ENCODE peak calls at places on chromosomes 4 and X, in five cellular contexts. One of them, this sample, is unnamed.

GRCh38 chr4:112889619-112890294 is 159.7 kb upstream of the ANK2 start:
- DNase-seq in breast epithelium: no peak
- DNase-seq in CD8-positive, alpha-beta T cell: no peak
- DNase-seq in hepatocyte: no peak
- DNase-seq in stomach: no peak
- DNase-seq in this sample: no peak

GRCh38 chrX:153862369-153863250 is 23.4 kb downstream of the L1CAM start:
- DNase-seq in breast epithelium: no peak
- DNase-seq in CD8-positive, alpha-beta T cell: no peak
- DNase-seq in hepatocyte: no peak
- DNase-seq in stomach: no peak
- DNase-seq in this sample: no peak

GRCh38 chrX:72236841-72237240 is 2.0 kb downstream of the ERCC6L start:
- DNase-seq in breast epithelium: no peak
- DNase-seq in CD8-positive, alpha-beta T cell: no peak
- DNase-seq in hepatocyte: no peak
- DNase-seq in stomach: no peak
- DNase-seq in this sample: no peak

GRCh38 chr4:10084651-10085320 is 31.8 kb downstream of the WDR1 start:
- DNase-seq in breast epithelium: no peak
- DNase-seq in CD8-positive, alpha-beta T cell: peak; percentile 4
- DNase-seq in hepatocyte: no peak
- DNase-seq in stomach: no peak
- DNase-seq in this sample: no peak

GRCh38 chr4:153471691-153472080 is 5.5 kb downstream of the TMEM131L start:
- DNase-seq in breast epithelium: no peak
- DNase-seq in CD8-positive, alpha-beta T cell: peak; percentile 67
- DNase-seq in hepatocyte: no peak
- DNase-seq in stomach: no peak
- DNase-seq in this sample: no peak

GRCh38 chr4:110865611-110866254 is 242.9 kb upstream of the PITX2 start:
- DNase-seq in breast epithelium: no peak
- DNase-seq in CD8-positive, alpha-beta T cell: no peak
- DNase-seq in hepatocyte: no peak
- DNase-seq in stomach: no peak
- DNase-seq in this sample: no peak

GRCh38 chrX:68684291-68684918 is 36.9 kb downstream of the STARD8 start:
- DNase-seq in breast epithelium: no peak
- DNase-seq in CD8-positive, alpha-beta T cell: no peak
- DNase-seq in hepatocyte: no peak
- DNase-seq in stomach: no peak
- DNase-seq in this sample: no peak

GRCh38 chrX:100720301-100720700 is 11.6 kb downstream of the SYTL4 start:
- DNase-seq in breast epithelium: no peak
- DNase-seq in CD8-positive, alpha-beta T cell: no peak
- DNase-seq in hepatocyte: no peak
- DNase-seq in stomach: no peak
- DNase-seq in this sample: no peak

GRCh38 chr4:86055898-86056297 is 304.0 kb downstream of the MAPK10 start:
- DNase-seq in breast epithelium: no peak
- DNase-seq in CD8-positive, alpha-beta T cell: no peak
- DNase-seq in hepatocyte: peak; percentile 12
- DNase-seq in stomach: no peak
- DNase-seq in this sample: no peak

GRCh38 chr4:39706334-39706733 is 8.4 kb downstream of the UBE2K start:
- DNase-seq in breast epithelium: peak; percentile 57
- DNase-seq in CD8-positive, alpha-beta T cell: no peak
- DNase-seq in hepatocyte: peak; percentile 15
- DNase-seq in stomach: peak; percentile 77
- DNase-seq in this sample: no peak

GRCh38 chr4:180060159-180060889 is 2182.9 kb upstream of the TENM3 start:
- DNase-seq in breast epithelium: no peak
- DNase-seq in CD8-positive, alpha-beta T cell: no peak
- DNase-seq in hepatocyte: peak; percentile 37
- DNase-seq in stomach: no peak
- DNase-seq in this sample: no peak

GRCh38 chr4:76023381-76023780 is at the start of gene CXCL10:
- DNase-seq in breast epithelium: no peak
- DNase-seq in CD8-positive, alpha-beta T cell: no peak
- DNase-seq in hepatocyte: no peak
- DNase-seq in stomach: no peak
- DNase-seq in this sample: no peak

GRCh38 chr4:184310171-184310567 is 92.5 kb upstream of the ENPP6 start:
- DNase-seq in breast epithelium: no peak
- DNase-seq in CD8-positive, alpha-beta T cell: no peak
- DNase-seq in hepatocyte: no peak
- DNase-seq in stomach: no peak
- DNase-seq in this sample: no peak
- TF ChIP-seq CTCF in breast epithelium: no peak
- TF ChIP-seq CTCF in CD8-positive, alpha-beta T cell: no peak
- TF ChIP-seq CTCF in hepatocyte: no peak
- TF ChIP-seq CTCF in stomach: peak; percentile 17
- TF ChIP-seq CTCF in this sample: no peak

GRCh38 chrX:45801554-45801953 is 600.9 kb upstream of the DIPK2B start:
- DNase-seq in breast epithelium: no peak
- DNase-seq in CD8-positive, alpha-beta T cell: no peak
- DNase-seq in hepatocyte: peak; percentile 35
- DNase-seq in stomach: no peak
- DNase-seq in this sample: no peak

GRCh38 chrX:45811307-45811706 is 610.6 kb upstream of the DIPK2B start:
- DNase-seq in breast epithelium: no peak
- DNase-seq in CD8-positive, alpha-beta T cell: no peak
- DNase-seq in hepatocyte: no peak
- DNase-seq in stomach: no peak
- DNase-seq in this sample: no peak

GRCh38 chrX:45803383-45803921 is 602.8 kb upstream of the DIPK2B start:
- DNase-seq in breast epithelium: no peak
- DNase-seq in CD8-positive, alpha-beta T cell: no peak
- DNase-seq in hepatocyte: no peak
- DNase-seq in stomach: no peak
- DNase-seq in this sample: no peak

GRCh38 chrX:45807572-45808425 is 607.1 kb upstream of the DIPK2B start:
- DNase-seq in breast epithelium: no peak
- DNase-seq in CD8-positive, alpha-beta T cell: peak; percentile 27
- DNase-seq in hepatocyte: peak; percentile 13
- DNase-seq in stomach: no peak
- DNase-seq in this sample: no peak

GRCh38 chrX:45806410-45807121 is 605.9 kb upstream of the DIPK2B start:
- DNase-seq in breast epithelium: no peak
- DNase-seq in CD8-positive, alpha-beta T cell: peak; percentile 64
- DNase-seq in hepatocyte: peak; percentile 24
- DNase-seq in stomach: no peak
- DNase-seq in this sample: no peak
- H3K4me3 ChIP-seq in breast epithelium: peak overlapping the region; percentile 43
- H3K4me3 ChIP-seq in CD8-positive, alpha-beta T cell: peak overlapping the region; percentile 27
- H3K4me3 ChIP-seq in hepatocyte: no peak overlapping the region
- H3K4me3 ChIP-seq in stomach: no peak overlapping the region
- H3K4me3 ChIP-seq in this sample: peak overlapping the region; percentile 57

GRCh38 chrX:87663421-87663820 is 145.8 kb downstream of the KLHL4 start:
- DNase-seq in breast epithelium: no peak
- DNase-seq in CD8-positive, alpha-beta T cell: no peak
- DNase-seq in hepatocyte: no peak
- DNase-seq in stomach: no peak
- DNase-seq in this sample: no peak
- H3K27ac ChIP-seq in breast epithelium: no peak overlapping the region
- H3K27ac ChIP-seq in CD8-positive, alpha-beta T cell: no peak overlapping the region
- H3K27ac ChIP-seq in hepatocyte: no peak overlapping the region
- H3K27ac ChIP-seq in stomach: no peak overlapping the region
- H3K27ac ChIP-seq in this sample: no peak overlapping the region

DNA sequence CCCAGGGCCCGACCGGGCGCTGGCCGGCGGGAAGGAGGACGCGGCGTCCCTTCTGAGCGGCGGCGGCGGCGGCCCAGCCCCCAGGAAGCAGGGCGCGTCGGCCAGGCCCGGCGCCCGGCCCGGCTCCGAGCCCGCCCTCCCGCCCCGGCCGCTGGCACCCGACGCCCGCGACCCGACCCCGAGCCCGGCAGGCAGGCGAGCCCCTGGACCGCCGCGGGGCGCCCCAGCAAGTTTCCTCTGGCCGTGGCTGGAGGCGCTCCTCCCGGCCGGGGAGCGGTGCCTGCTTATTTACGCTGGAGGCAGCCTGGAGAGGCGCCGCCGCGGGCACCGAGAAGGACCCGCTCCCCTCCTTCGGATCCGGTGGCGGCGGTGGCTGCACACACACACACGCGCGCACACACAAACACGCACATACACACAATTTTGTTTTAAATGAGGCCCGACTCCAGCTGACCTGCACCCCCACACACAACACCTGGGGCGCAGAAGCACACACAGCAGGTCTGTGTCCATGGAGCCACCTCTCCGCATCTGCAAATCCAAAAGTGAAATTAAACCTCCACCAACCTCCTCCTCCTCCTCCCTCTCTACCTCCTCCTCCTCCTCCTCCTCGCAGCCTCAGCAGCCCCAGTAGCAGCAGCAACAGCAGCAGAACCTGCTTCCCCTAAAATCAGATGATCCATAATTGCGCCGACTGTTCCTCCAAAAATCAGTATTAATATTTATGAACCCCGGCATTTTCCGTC is 662 bp downstream of the IRF2 start:
- DNase-seq in breast epithelium: no peak
- DNase-seq in CD8-positive, alpha-beta T cell: peak; percentile 66
- DNase-seq in hepatocyte: peak; percentile 64
- DNase-seq in stomach: peak; percentile 44
- DNase-seq in this sample: no peak
- TF ChIP-seq CTCF in breast epithelium: no peak
- TF ChIP-seq CTCF in CD8-positive, alpha-beta T cell: no peak
- TF ChIP-seq CTCF in hepatocyte: no peak
- TF ChIP-seq CTCF in stomach: no peak
- TF ChIP-seq CTCF in this sample: no peak

GRCh38 chrX:37844622-37845021 is 2.7 kb downstream of the DYNLT3 start:
- DNase-seq in breast epithelium: no peak
- DNase-seq in CD8-positive, alpha-beta T cell: no peak
- DNase-seq in hepatocyte: no peak
- DNase-seq in stomach: no peak
- DNase-seq in this sample: no peak

GRCh38 chrX:37847733-37848197 is 394 bp upstream of the DYNLT3 start:
- DNase-seq in breast epithelium: no peak
- DNase-seq in CD8-positive, alpha-beta T cell: no peak
- DNase-seq in hepatocyte: no peak
- DNase-seq in stomach: no peak
- DNase-seq in this sample: no peak

GRCh38 chrX:37846934-37847732 is at the start of gene DYNLT3:
- DNase-seq in breast epithelium: peak; percentile 55
- DNase-seq in CD8-positive, alpha-beta T cell: peak; percentile 81
- DNase-seq in hepatocyte: peak; percentile 88
- DNase-seq in stomach: peak; percentile 86
- DNase-seq in this sample: peak; percentile 86

GRCh38 chrX:37846141-37846540 is 1.2 kb downstream of the DYNLT3 start:
- DNase-seq in breast epithelium: no peak
- DNase-seq in CD8-positive, alpha-beta T cell: no peak
- DNase-seq in hepatocyte: no peak
- DNase-seq in stomach: no peak
- DNase-seq in this sample: no peak

DNA sequence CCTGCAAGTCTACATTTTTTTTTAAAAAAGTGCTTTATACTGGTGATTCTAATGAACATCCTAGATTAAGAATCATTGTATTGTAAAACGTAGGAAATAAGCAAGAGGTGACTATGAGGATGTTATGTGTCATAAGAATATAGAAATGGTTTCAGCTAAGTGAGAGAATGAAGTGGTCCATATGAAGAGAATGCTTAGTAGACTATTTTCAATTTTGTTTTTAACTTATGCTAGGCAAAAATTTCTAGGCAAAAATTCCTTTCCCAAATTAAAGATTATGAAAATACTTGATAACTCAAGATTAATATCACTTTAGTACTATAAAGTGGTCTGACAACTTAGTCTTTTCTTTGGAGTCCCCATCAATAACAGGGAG is 825 bp downstream of the DYNLT3 start:
- DNase-seq in breast epithelium: no peak
- DNase-seq in CD8-positive, alpha-beta T cell: no peak
- DNase-seq in hepatocyte: no peak
- DNase-seq in stomach: no peak
- DNase-seq in this sample: no peak
- H3K4me3 ChIP-seq in breast epithelium: peak overlapping the region; percentile 82
- H3K4me3 ChIP-seq in CD8-positive, alpha-beta T cell: peak overlapping the region; percentile 84
- H3K4me3 ChIP-seq in hepatocyte: peak overlapping the region; percentile 7
- H3K4me3 ChIP-seq in stomach: peak overlapping the region; percentile 60
- H3K4me3 ChIP-seq in this sample: peak overlapping the region; percentile 88

DNA sequence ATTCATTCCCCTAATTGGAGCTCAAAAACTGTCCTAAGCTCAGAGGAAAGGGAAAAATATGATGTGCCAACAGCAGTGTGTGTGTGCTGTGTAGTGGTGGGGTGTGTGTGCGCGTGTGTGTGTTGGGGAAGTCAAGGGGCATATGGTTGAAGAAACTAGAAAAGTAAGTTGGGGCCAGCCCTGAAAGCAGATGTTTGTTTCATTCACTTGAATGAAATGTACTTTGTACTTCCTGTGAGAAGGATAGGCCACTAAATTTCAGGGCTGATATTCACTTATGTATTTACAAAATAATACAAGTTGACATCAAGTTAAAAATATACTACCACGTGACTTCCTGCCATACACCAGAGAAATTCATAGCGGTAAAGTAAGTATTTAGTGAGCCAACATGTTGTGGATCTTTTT is 151.3 kb upstream of the JADE1 start:
- DNase-seq in breast epithelium: no peak
- DNase-seq in CD8-positive, alpha-beta T cell: no peak
- DNase-seq in hepatocyte: no peak
- DNase-seq in stomach: no peak
- DNase-seq in this sample: no peak
- H3K27ac ChIP-seq in breast epithelium: peak overlapping the region; percentile 81
- H3K27ac ChIP-seq in CD8-positive, alpha-beta T cell: no peak overlapping the region
- H3K27ac ChIP-seq in hepatocyte: peak overlapping the region; percentile 74
- H3K27ac ChIP-seq in stomach: peak overlapping the region; percentile 82
- H3K27ac ChIP-seq in this sample: peak overlapping the region; percentile 82

GRCh38 chr4:118082182-118082581 is 47.9 kb downstream of the NDST3 start:
- DNase-seq in breast epithelium: no peak
- DNase-seq in CD8-positive, alpha-beta T cell: no peak
- DNase-seq in hepatocyte: no peak
- DNase-seq in stomach: no peak
- DNase-seq in this sample: no peak

GRCh38 chr4:118077767-118078105 is 43.5 kb downstream of the NDST3 start:
- DNase-seq in breast epithelium: no peak
- DNase-seq in CD8-positive, alpha-beta T cell: no peak
- DNase-seq in hepatocyte: no peak
- DNase-seq in stomach: no peak
- DNase-seq in this sample: no peak

DNA sequence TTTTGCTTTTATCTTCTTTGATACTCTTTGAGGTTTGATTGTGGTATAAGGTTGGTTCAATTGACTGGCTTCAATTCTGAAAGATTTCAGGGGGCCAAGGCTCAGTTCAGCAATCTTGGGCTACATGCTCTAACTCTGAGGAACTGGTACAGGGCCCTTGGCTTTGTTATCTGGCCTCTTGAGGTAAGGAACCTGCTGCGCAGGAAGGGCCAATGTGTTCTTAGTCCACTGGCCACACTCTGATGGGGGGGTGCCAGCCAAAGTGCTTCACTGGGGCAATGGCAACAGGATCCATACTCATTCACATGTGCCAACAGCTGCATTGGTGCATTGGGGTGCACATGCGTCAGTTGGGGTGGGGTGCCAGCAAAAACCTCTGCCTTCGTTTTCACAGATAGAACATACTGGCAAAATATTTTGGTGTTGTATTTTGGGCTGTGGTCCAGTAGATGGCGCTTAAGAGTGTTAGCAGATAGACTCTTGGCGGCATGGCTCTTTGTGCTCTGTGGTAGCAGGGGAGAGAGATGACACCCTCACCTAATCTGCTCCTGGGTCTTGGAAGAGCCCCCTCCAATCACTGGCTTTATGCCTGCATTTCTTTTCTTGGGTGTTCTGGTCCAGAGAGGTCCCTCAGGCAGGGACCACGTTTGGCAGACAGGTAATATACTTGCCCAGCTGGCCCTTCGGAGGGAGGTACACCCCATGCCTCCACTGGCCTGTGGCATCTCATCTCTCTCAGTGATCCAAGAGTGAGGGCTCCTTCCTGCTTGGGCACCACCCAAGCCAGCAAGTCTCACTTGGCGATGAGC is 42.9 kb downstream of the NDST3 start:
- DNase-seq in breast epithelium: no peak
- DNase-seq in CD8-positive, alpha-beta T cell: no peak
- DNase-seq in hepatocyte: peak; percentile 30
- DNase-seq in stomach: no peak
- DNase-seq in this sample: no peak
- TF ChIP-seq CTCF in breast epithelium: no peak
- TF ChIP-seq CTCF in CD8-positive, alpha-beta T cell: no peak
- TF ChIP-seq CTCF in hepatocyte: peak; percentile 34
- TF ChIP-seq CTCF in stomach: no peak
- TF ChIP-seq CTCF in this sample: no peak

This sample was measured in coronary artery.